ENCODE peak calls at places on chromosomes 3 and 15, in nine cellular contexts. Y is occipital lobe; J is T-helper 9 cell; C is ureter; Q is stimulated activated naive B cell treated with anti-CD40 and anti-IgM and Interleukin-4, amounts not matched to agents 10 μg/mL and 1 μg/mL and 100 μg/mL, for 72 hours; Z is NCI-H460; U is uterus; P is activated gamma-delta T cell treated with anti-CD3 and anti-CD28 coated beads, Interleukin-2, amount 50 U/mL, for 16 hours; X is cardiac muscle cell. R is an unnamed sample.

GRCh38 chr15:40991355-40991754 is 38.1 kb downstream of the CHAC1 start:
- DNase-seq in Q (no peak), J (no peak), Z (no peak), Y (no peak), C (no peak), P (no peak), X (no peak), U (no peak), R (no peak)

GRCh38 chr3:149832086-149832485 is 19.1 kb downstream of the RNF13 start:
- DNase-seq in X (no peak), Y (no peak), Q (no peak), J (no peak), P (no peak), U (no peak), C (no peak), Z (no peak), R (no peak)

GRCh38 chr3:34132069-34132677 is 333.7 kb downstream of the PDCD6IP start:
- DNase-seq in Z (no peak), Q (no peak), J (no peak), P (no peak), Y (no peak), U (no peak), C (no peak), X (no peak), R (no peak)

GRCh38 chr3:126202281-126203079 is 22.1 kb upstream of the ALDH1L1 start:
- DNase-seq in J (no peak), X (no peak), Y (no peak), C (no peak), Z (no peak), Q (no peak), P (no peak), U (no peak), R (no peak)

GRCh38 chr15:73633991-73634495 is 854 bp upstream of the NPTN start:
- DNase-seq in P (no peak), X (no peak), Y (no peak), Z (peak), J (no peak), U (no peak), C (no peak), Q (no peak), R (no peak)

GRCh38 chr15:99454941-99455795 is 110.6 kb upstream of the MEF2A start:
- DNase-seq in Y (peak), Z (peak), Q (no peak), C (peak), J (no peak), U (peak), P (no peak), X (peak), R (peak)

GRCh38 chr15:101264011-101264410 is 12.2 kb upstream of the CHSY1 start:
- DNase-seq in C (no peak), U (no peak), Z (no peak), J (no peak), P (no peak), X (no peak), Q (no peak), Y (no peak), R (peak)

GRCh38 chr15:88897142-88897455 is 1.8 kb upstream of the HAPLN3 start:
- DNase-seq in Y (no peak), C (no peak), U (no peak), J (no peak), Z (no peak), X (no peak), Q (no peak), P (no peak), R (no peak)

GRCh38 chr3:99485286-99485685 is 153.1 kb upstream of the COL8A1 start:
- DNase-seq in X (no peak), P (no peak), U (no peak), Q (no peak), Z (no peak), Y (no peak), J (no peak), C (no peak), R (no peak)

GRCh38 chr3:99515891-99516290 is 122.5 kb upstream of the COL8A1 start:
- DNase-seq in U (no peak), Z (no peak), P (no peak), C (no peak), Y (no peak), X (no peak), Q (no peak), J (no peak), R (no peak)

GRCh38 chr3:143016321-143016972 is 15.1 kb downstream of the U2SURP start:
- DNase-seq in X (no peak), Z (no peak), C (no peak), Y (no peak), Q (no peak), U (no peak), P (no peak), J (no peak), R (no peak)

GRCh38 chr15:53312707-53313106 is 446.8 kb downstream of the WDR72 start:
- DNase-seq in Y (no peak), X (no peak), U (no peak), Q (no peak), P (no peak), J (no peak), Z (no peak), C (no peak), R (no peak)

GRCh38 chr15:57437564-57437963 is 61.3 kb downstream of the CGNL1 start:
- DNase-seq in Z (no peak), C (no peak), J (no peak), Q (no peak), X (no peak), P (no peak), Y (no peak), U (no peak), R (no peak)

GRCh38 chr3:125128861-125129501 is 73.2 kb upstream of the HEG1 start:
- DNase-seq in X (no peak), U (no peak), P (no peak), Z (no peak), Y (peak), J (no peak), Q (no peak), C (no peak), R (no peak)

GRCh38 chr3:178421069-178421468 is 115.2 kb upstream of the KCNMB2 start:
- DNase-seq in Q (no peak), U (no peak), Z (no peak), P (no peak), J (no peak), X (no peak), C (no peak), Y (no peak), R (no peak)

GRCh38 chr15:32718822-32719716 is 1.3 kb downstream of the GREM1 start:
- DNase-seq in U (no peak), P (no peak), J (no peak), X (peak), Z (no peak), C (no peak), Q (no peak), Y (no peak), R (no peak)

GRCh38 chr3:78969483-78969882 is 798.3 kb downstream of the ROBO1 start:
- DNase-seq in Y (no peak), Q (no peak), Z (no peak), U (no peak), C (no peak), J (no peak), X (no peak), P (no peak), R (no peak)

GRCh38 chr3:30941342-30941741 is 46.9 kb upstream of the GADL1 start:
- DNase-seq in U (no peak), P (no peak), J (no peak), C (no peak), X (no peak), Q (no peak), Y (no peak), Z (no peak), R (no peak)

GRCh38 chr15:101480613-101481380 is 8.7 kb downstream of the PCSK6 start:
- DNase-seq in Z (no peak), X (no peak), P (no peak), Q (no peak), C (no peak), J (no peak), Y (no peak), U (no peak), R (no peak)

GRCh38 chr15:92981333-92981732 is 81.2 kb downstream of the CHD2 start:
- DNase-seq in X (no peak), U (no peak), J (no peak), Y (no peak), Q (no peak), C (no peak), P (no peak), Z (no peak), R (no peak)

GRCh38 chr3:30970183-30970582 is 75.7 kb upstream of the GADL1 start:
- DNase-seq in J (no peak), Y (no peak), C (no peak), Q (no peak), U (no peak), X (no peak), P (no peak), Z (no peak), R (no peak)

GRCh38 chr3:108008931-108009635 is 81.7 kb downstream of the CD47 start:
- DNase-seq in P (no peak), Y (no peak), U (no peak), Z (no peak), J (no peak), X (no peak), C (no peak), Q (no peak), R (no peak)

GRCh38 chr3:51687472-51688205 is 16.6 kb downstream of the TEX264 start:
- DNase-seq in U (no peak), Y (no peak), X (peak), Z (no peak), P (no peak), Q (no peak), J (no peak), C (no peak), R (no peak)

GRCh38 chr15:52076889-52077781 is 35.4 kb downstream of the BCL2L10 start:
- DNase-seq in P (no peak), Q (no peak), Z (peak), Y (no peak), J (no peak), U (no peak), X (no peak), C (no peak), R (peak)